ENCODE peak calls at places on chromosomes 7 and 10, in five cellular contexts. E is mucosa of descending colon, P is mammary epithelial cell, K is HCT116, R is fibroblast of lung. O is an unnamed sample.

GRCh38 chr10:97040248-97040584 is 145.5 kb downstream of the SLIT1 start:
- DNase-seq in E (no peak), P (no peak), K (no peak), R (no peak), O (no peak)

GRCh38 chr10:34780818-34781380 is 34.2 kb downstream of the PARD3 start:
- DNase-seq in E (no peak), P (no peak), K (no peak), R (peak; percentile 75), O (no peak)

GRCh38 chr10:97000487-97001182 is 168.5 kb downstream of the LCOR start:
- DNase-seq in E (no peak), P (no peak), K (no peak), R (no peak), O (no peak)

GRCh38 chr7:41641006-41641714 is 61.7 kb downstream of the INHBA start:
- DNase-seq in E (no peak), P (no peak), K (no peak), R (no peak), O (no peak)

GRCh38 chr7:40232242-40232929 is 97.6 kb downstream of the SUGCT start:
- DNase-seq in E (peak; percentile 70), P (peak; percentile 55), K (peak; percentile 42), R (peak; percentile 81), O (no peak)

GRCh38 chr7:15703732-15704131 is 17.2 kb upstream of the MEOX2 start:
- DNase-seq in E (no peak), P (no peak), K (no peak), R (no peak), O (no peak)

GRCh38 chr7:88278881-88279280 is 27.8 kb downstream of the STEAP4 start:
- DNase-seq in E (no peak), P (peak; percentile 90), K (no peak), R (peak; percentile 1), O (no peak)

GRCh38 chr7:43735802-43736603 is 6.7 kb upstream of the COA1 start:
- DNase-seq in E (no peak), P (no peak), K (no peak), R (no peak), O (no peak)

DNA sequence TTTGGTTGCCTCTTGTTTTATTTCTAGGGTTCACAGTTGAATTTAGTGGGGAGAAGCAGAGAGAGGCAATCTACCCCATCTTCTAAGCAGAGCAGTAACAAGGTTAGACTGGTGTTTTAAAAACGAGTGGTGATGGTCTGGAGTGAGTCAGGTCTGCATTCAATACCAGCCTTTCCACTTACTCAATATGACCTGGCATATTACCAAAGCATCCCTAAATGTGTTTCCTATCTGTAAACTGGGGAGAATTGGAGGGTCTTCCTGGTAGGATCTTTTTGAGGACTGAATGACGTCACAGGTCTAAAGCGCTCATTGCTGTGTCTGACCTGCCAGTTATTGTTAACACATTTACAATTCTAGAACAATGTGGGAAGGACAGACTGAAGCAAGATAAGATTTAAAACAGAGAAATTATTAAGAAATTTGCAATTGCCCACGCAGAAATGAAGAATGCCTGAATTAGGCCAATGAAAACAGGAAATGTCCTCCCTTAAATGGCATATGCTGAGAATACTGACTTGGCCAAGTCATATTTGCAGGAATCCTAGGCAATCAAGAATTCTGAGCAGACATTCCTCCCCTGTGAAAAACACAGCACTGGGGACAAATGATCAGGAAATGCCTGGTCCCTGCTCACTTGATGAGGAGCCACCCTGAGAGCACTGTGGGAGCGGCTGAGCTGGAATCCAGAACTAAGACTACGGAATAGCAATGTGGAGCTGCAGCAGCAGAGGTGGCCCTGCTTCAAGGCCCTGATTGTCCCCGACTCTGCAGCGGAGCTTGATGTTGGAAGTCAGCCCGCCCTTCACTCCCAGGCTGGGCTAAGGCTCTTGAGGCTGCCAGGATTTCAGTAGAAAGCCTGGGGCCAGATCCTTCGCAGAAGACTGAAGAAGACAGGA is 184.5 kb upstream of the CXCL12 start:
- DNase-seq in E (no peak), P (no peak), K (no peak), R (peak; percentile 72), O (peak; percentile 78)
- H3K4me3 ChIP-seq in E (no peak overlapping the region), P (no peak overlapping the region), K (no peak overlapping the region), R (no peak overlapping the region), O (no peak overlapping the region)

GRCh38 chr7:21944616-21945373 is 904 bp downstream of the CDCA7L start:
- DNase-seq in E (peak; percentile 77), P (peak; percentile 58), K (peak; percentile 51), R (no peak), O (no peak)

GRCh38 chr7:21941570-21942224 is 4.0 kb downstream of the CDCA7L start:
- DNase-seq in E (peak; percentile 5), P (peak; percentile 38), K (no peak), R (no peak), O (no peak)

GRCh38 chr7:21943436-21943835 is 2.3 kb downstream of the CDCA7L start:
- DNase-seq in E (no peak), P (no peak), K (no peak), R (no peak), O (no peak)

GRCh38 chr7:21945374-21946227 is at the start of gene CDCA7L:
- DNase-seq in E (peak; percentile 81), P (peak; percentile 81), K (peak; percentile 71), R (peak; percentile 74), O (peak; percentile 85)

GRCh38 chr7:21942955-21943354 is 2.7 kb downstream of the CDCA7L start:
- DNase-seq in E (no peak), P (no peak), K (no peak), R (no peak), O (no peak)
- H3K4me1 ChIP-seq in E (peaks cover 20% of the 10 kb centered on the region), P (peaks cover 16% of the 10 kb centered on the region), K (peaks cover 19% of the 10 kb centered on the region), R (peaks cover 2% of the 10 kb centered on the region), O (no peaks in the 10 kb centered on the region)

GRCh38 chr7:69678794-69679103 is 80.5 kb downstream of the AUTS2 start:
- DNase-seq in E (no peak), P (no peak), K (no peak), R (no peak), O (no peak)

GRCh38 chr7:69683002-69683401 is 84.7 kb downstream of the AUTS2 start:
- DNase-seq in E (no peak), P (no peak), K (no peak), R (no peak), O (no peak)

GRCh38 chr7:69684955-69685631 is 86.8 kb downstream of the AUTS2 start:
- DNase-seq in E (no peak), P (no peak), K (no peak), R (no peak), O (no peak)

GRCh38 chr7:69677905-69678793 is 79.9 kb downstream of the AUTS2 start:
- DNase-seq in E (no peak), P (no peak), K (no peak), R (no peak), O (no peak)

DNA sequence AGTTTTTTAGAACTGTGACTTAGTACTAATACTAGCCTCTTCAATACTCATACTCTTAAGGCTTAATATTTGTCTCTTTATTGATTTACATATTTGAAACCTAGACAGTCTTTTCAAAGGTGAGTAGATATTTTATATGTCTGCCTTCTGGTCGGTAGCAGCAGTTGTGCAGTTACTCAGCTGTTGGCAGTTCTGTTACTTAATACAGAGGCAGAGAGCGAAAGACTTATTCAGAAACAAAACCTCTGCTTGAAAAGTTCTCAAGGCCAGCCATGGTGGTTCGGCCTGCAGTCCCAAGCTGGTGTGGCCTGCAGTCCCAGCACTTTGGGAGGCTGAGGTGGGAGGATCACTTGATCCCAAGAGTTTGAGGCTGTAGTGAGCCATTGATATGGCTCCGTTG is 84.2 kb downstream of the AUTS2 start:
- DNase-seq in E (no peak), P (no peak), K (no peak), R (no peak), O (no peak)
- H3K4me3 ChIP-seq in E (no peak overlapping the region), P (no peak overlapping the region), K (no peak overlapping the region), R (no peak overlapping the region), O (no peak overlapping the region)

DNA sequence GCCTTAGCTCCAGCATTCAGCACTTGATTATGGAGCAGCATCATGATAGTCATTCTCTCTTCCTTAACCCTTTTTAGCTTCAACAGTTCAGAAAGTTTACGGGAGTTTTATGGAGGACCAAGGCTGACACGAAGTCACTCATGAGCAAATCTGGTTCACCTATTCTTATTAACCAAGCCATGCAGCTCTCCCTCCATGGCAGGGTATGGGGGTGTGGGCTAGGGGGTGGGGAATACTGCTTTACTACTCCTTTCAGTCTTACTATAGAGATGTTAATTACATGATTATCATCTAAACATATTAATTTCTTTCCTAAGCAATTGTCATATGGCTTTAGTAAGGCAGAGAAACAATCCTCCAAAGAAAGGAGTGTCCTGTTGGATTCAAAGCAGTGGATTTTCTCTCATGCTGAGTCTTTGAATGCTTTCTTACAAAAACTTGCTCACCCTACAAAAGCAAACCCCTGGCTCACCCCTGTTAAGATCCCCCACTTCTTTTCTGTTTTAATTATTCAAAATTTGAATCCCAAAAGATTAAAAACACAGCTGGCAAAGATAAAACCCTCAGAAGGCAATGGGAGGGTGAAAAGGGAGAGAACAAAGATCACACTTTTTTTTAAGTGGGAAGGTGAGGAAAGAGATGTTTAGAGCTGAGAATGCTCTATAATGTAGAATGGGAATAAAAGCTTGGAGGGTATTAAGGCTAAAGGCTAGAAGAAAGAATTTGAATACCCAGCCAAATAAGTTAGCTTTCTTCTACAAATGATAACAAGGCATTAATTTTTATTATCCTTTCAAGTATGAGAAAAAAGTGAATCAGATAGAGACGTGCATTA is 46.4 kb upstream of the SEMA3E start:
- DNase-seq in E (no peak), P (no peak), K (no peak), R (no peak), O (no peak)
- H3K4me1 ChIP-seq in E (no peaks in the 10 kb centered on the region), P (no peaks in the 10 kb centered on the region), K (no peaks in the 10 kb centered on the region), R (no peaks in the 10 kb centered on the region), O (no peaks in the 10 kb centered on the region)